ENCODE peak calls at places on chromosomes 7 and 10, in six cellular contexts. J is stomach, E is suprapubic skin, P is A549, M is K562, G is HepG2. X is an unnamed sample.

GRCh38 chr7:100446040-100446439 is 9.7 kb upstream of the PPP1R35 start:
- DNase-seq in M (no peak), E (no peak), J (no peak), G (no peak), P (no peak), X (no peak)

GRCh38 chr7:7272294-7272693 is 90.0 kb downstream of the C1GALT1 start:
- DNase-seq in J (no peak), E (no peak), P (no peak), M (no peak), G (no peak), X (no peak)

GRCh38 chr7:123343611-123344010 is 143.8 kb upstream of the SLC13A1 start:
- DNase-seq in E (no peak), G (no peak), P (no peak), M (no peak), J (no peak), X (no peak)

GRCh38 chr7:15889501-15889900 is 203.0 kb upstream of the MEOX2 start:
- DNase-seq in M (no peak), J (no peak), E (no peak), G (no peak), P (peak), X (no peak)

GRCh38 chr7:8105449-8106095 is 137.0 kb downstream of the GLCCI1 start:
- DNase-seq in J (no peak), G (no peak), M (no peak), P (no peak), E (no peak), X (no peak)

GRCh38 chr7:134701272-134701671 is 54.6 kb downstream of the BPGM start:
- DNase-seq in G (peak), J (no peak), M (peak), E (no peak), P (peak), X (no peak)

GRCh38 chr10:78741541-78741940 is 327.2 kb upstream of the ZMIZ1 start:
- DNase-seq in G (no peak), E (no peak), M (no peak), P (no peak), J (no peak), X (no peak)

GRCh38 chr10:71911296-71911954 is 52.8 kb upstream of the CHST3 start:
- DNase-seq in P (no peak), E (no peak), J (no peak), M (no peak), G (no peak), X (no peak)

GRCh38 chr7:105210721-105211205 is 178.0 kb downstream of the SRPK2 start:
- DNase-seq in M (no peak), G (no peak), E (no peak), J (peak), P (no peak), X (no peak)

GRCh38 chr7:93890041-93890463 is 501 bp downstream of the TFPI2 start:
- DNase-seq in E (no peak), J (no peak), M (no peak), P (peak), G (no peak), X (peak)

GRCh38 chr7:455110-455928 is 64.3 kb downstream of the PDGFA start:
- DNase-seq in J (peak), E (no peak), G (peak), P (no peak), M (peak), X (no peak)

GRCh38 chr7:102285541-102286236 is 979 bp upstream of the SH2B2 start:
- DNase-seq in M (no peak), P (no peak), J (no peak), G (no peak), E (no peak), X (no peak)

GRCh38 chr7:89687266-89687665 is 467.0 kb upstream of the STEAP1 start:
- DNase-seq in M (no peak), J (no peak), E (no peak), P (no peak), G (no peak), X (no peak)

GRCh38 chr10:124204726-124205125 is 111.3 kb upstream of the CHST15 start:
- DNase-seq in M (no peak), G (no peak), J (no peak), P (no peak), E (no peak), X (no peak)

GRCh38 chr7:153430931-153431330 is 621.3 kb upstream of the DPP6 start:
- DNase-seq in G (no peak), P (no peak), M (no peak), E (no peak), J (no peak), X (no peak)

GRCh38 chr10:118362103-118362502 is 20.0 kb upstream of the FAM204A start:
- DNase-seq in P (no peak), G (no peak), E (no peak), J (no peak), M (no peak), X (no peak)

GRCh38 chr10:75367098-75367497 is 34.5 kb downstream of the ZNF503 start:
- DNase-seq in J (no peak), M (no peak), G (no peak), P (no peak), E (no peak), X (no peak)

GRCh38 chr10:75444781-75445386 is 13.5 kb downstream of the LRMDA start:
- DNase-seq in P (no peak), E (no peak), M (no peak), J (no peak), G (no peak), X (no peak)

GRCh38 chr7:48634116-48634632 is 290.2 kb upstream of the CDC14C start:
- DNase-seq in P (no peak), G (no peak), J (no peak), E (no peak), M (no peak), X (no peak)

GRCh38 chr10:34853357-34853756 is 38.3 kb upstream of the PARD3 start:
- DNase-seq in J (no peak), M (no peak), P (no peak), G (no peak), E (no peak), X (no peak)

GRCh38 chr7:87146740-87147386 is 5.4 kb upstream of the DMTF1 start:
- DNase-seq in P (no peak), G (no peak), E (no peak), J (no peak), M (no peak), X (no peak)

GRCh38 chr7:97623333-97623732 is 108.6 kb upstream of the TAC1 start:
- DNase-seq in P (no peak), M (no peak), J (no peak), G (no peak), E (no peak), X (no peak)

GRCh38 chr7:32154797-32155196 is 84.6 kb upstream of the PDE1C start:
- DNase-seq in M (no peak), P (no peak), J (peak), G (no peak), E (no peak), X (no peak)

GRCh38 chr7:103937680-103938079 is 51.8 kb downstream of the RELN start:
- DNase-seq in E (no peak), P (no peak), M (no peak), G (no peak), J (no peak), X (no peak)

GRCh38 chr10:86138551-86139065 is 228.0 kb downstream of the GRID1 start:
- DNase-seq in G (no peak), J (no peak), P (no peak), E (no peak), M (no peak), X (no peak)

GRCh38 chr7:103989785-103990775 is 622 bp upstream of the RELN start:
- DNase-seq in P (no peak), J (no peak), E (no peak), G (peak), M (peak), X (no peak)

GRCh38 chr7:151694828-151695580 is 175.3 kb upstream of the RHEB start:
- DNase-seq in J (no peak), G (peak), M (no peak), E (no peak), P (peak), X (peak)

GRCh38 chr10:75512534-75512933 is 81.1 kb downstream of the LRMDA start:
- DNase-seq in G (no peak), P (no peak), J (peak), M (no peak), E (no peak), X (peak)

GRCh38 chr10:63744060-63744941 is 223.1 kb downstream of the REEP3 start:
- DNase-seq in G (no peak), M (no peak), J (no peak), E (no peak), P (no peak), X (no peak)

GRCh38 chr7:36821617-36822016 is 97.3 kb upstream of the AOAH start:
- DNase-seq in P (no peak), G (no peak), E (no peak), M (no peak), J (no peak), X (no peak)

GRCh38 chr7:152615052-152615741 is 60.7 kb downstream of the XRCC2 start:
- DNase-seq in M (no peak), E (no peak), G (peak), J (peak), P (no peak), X (no peak)

DNA sequence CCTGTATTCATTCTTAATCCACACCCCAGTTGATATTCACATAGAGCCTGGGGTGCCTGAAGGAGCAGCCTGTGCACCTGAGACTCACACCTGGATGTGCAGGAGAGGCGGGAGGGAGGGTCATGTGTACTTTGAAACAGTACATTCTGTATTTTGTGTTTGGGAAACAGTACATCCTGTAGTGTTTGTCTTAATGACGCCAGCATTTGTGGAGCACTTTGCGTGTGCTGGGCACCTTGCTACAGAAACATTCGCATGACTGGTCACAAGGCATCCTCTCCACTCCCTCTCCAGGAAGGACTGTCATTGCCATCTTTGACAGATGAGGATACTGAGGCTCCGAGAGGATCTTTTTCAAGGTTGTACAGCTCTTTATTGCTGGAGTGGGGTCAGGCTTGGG is 132.1 kb downstream of the TACC2 start:
- DNase-seq in M (no peak), P (no peak), J (peak), G (no peak), E (no peak), X (no peak)
- TF ChIP-seq EP300 in M (no peak), P (no peak), J (no peak), G (no peak), E (no peak), X (no peak)

DNA sequence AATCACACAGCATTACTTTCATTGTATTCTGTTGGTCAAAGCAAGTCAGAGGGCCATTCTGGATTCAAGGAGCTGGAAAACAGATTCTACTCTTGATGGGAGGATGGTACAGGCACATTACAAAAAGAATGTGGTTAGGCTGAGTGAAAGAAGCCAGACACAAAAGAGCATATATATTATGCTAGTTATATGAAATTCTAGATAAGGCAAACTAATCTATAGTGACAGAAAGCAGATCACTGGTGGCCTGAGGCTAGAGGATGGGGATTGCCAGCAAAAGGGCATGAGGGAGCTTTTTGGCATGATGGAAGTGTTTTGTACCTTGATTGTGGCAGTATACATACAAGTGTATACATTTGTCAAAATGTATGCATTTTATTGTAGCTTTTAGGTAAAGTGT is 96.8 kb downstream of the SPAG6 start:
- DNase-seq in J (no peak), E (no peak), M (no peak), P (no peak), G (no peak), X (no peak)
- TF ChIP-seq EP300 in J (no peak), E (no peak), M (no peak), P (no peak), G (no peak), X (no peak)

DNA sequence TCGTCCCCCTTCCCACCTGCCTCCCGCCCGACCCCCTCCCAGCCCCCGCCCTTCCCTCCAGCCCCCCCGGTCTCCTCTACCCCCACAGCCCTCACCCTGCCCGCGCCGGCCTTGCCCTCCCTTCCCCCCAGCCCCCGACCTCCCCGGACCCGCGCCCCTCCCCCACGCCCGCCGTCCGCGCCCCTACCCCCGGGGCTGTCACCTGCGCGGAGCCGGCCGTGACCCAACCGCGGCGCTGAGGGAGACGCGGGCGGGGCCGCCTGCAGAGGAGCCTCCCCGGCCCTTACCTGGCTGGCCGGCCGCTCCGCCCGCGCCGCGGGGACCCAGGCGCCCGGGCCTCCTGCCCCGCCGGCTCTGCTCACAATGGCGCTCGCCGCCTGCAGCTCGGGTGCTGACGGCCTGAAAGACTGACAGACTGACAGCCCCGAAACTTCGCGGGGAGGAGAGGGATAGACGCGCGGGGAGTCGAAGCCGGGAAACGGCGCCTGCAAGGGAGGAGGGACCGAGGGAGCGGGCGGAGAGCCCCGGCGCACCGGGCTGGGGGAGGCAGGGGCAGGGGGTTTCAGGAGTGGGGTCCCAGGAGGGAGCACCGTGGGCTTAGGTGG is 465 bp downstream of the ZNF467 start:
- DNase-seq in G (no peak), J (peak), P (no peak), M (peak), E (no peak), X (no peak)
- TF ChIP-seq EP300 in G (no peak), J (no peak), P (no peak), M (no peak), E (no peak), X (no peak)

DNA sequence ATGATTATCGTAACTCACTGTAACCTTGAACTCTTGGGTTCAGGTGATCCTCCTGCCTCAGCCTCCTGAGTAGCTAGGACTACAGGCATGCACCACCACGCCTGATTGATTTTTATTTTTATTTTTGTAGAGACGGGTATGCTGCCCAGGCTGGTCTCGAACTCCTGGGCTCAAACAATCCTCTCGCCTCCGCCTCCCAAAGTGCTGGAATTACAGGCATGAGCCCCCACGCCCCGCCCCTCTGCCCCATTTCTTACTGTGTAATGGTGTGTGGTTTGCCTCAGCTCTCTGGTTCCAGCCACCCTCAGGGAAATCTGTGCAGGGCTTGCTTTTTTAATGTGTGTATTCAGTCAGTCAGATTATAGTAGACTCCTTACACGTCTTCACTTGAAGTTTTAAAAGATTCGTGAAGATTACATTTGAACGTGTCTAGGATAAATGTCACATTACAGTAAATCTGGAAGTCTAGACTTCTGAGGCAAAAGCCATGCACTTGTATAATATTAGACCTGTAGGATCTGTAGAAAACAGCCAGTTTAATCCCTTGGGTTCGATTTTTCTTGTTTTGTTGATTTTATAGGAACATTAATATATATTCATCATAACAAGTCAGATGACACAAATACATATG is 276.2 kb downstream of the CAMK1D start:
- DNase-seq in J (no peak), G (no peak), E (no peak), M (no peak), P (no peak), X (no peak)
- TF ChIP-seq EP300 in J (no peak), G (no peak), E (no peak), M (no peak), P (no peak), X (no peak)

GRCh38 chr7:112748381-112748780 is 41.8 kb downstream of the TMEM168 start:
- DNase-seq in E (no peak), G (no peak), M (no peak), P (no peak), J (no peak), X (no peak)
- TF ChIP-seq EP300 in E (no peak), G (no peak), M (no peak), P (no peak), J (no peak), X (no peak)

DNA sequence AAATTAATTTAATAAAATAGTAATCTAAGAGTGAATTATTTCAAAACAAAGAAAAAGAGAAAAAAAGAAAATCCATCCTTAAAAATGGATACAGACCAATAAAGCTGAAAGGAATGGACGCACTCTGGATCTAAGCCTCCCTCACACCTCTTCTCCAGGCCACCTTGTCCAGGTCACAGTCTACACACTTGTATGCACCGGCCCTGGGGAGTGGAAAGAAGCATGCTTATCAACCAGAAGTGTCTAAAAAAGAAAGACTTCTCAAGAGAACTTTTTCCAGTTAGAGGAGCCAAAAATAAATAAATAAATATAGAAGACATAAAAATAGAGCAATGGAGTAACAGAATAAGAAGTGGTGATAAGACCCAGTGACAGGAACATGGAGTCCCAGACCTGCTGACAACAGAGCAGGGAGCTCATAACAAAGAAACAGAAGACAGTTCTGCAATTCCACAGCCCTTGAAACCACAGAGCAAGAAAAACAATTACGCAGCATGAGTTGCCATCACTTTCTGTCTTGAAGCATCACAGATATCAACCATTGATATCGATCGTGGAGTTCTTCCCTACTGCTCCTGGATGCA is 311.7 kb upstream of the NFE2L3 start:
- DNase-seq in P (no peak), G (no peak), E (no peak), M (no peak), J (no peak), X (no peak)
- TF ChIP-seq EP300 in P (no peak), G (no peak), E (peak), M (no peak), J (no peak), X (peak)

X was measured in sigmoid colon.